ENCODE peak calls at places on chromosomes 6 and 20, in four cellular contexts. One of them, this sample, is unnamed.

GRCh38 chr6:113184291-113184690 is 672.9 kb upstream of the MARCKS start:
- DNase-seq in spleen: no peak
- DNase-seq in esophagus squamous epithelium: no peak
- DNase-seq in left ventricle myocardium inferior: no peak
- DNase-seq in this sample: no peak

GRCh38 chr6:13177617-13178506 is 150.5 kb downstream of the TBC1D7 start:
- DNase-seq in esophagus squamous epithelium: no peak
- DNase-seq in spleen: no peak
- DNase-seq in left ventricle myocardium inferior: no peak
- DNase-seq in this sample: no peak

GRCh38 chr6:73131706-73132105 is 93.6 kb downstream of the KHDC1L start:
- DNase-seq in esophagus squamous epithelium: no peak
- DNase-seq in left ventricle myocardium inferior: no peak
- DNase-seq in spleen: no peak
- DNase-seq in this sample: no peak

GRCh38 chr20:17928633-17929311 is 39.8 kb downstream of the SNX5 start:
- DNase-seq in spleen: no peak
- DNase-seq in left ventricle myocardium inferior: no peak
- DNase-seq in esophagus squamous epithelium: no peak
- DNase-seq in this sample: peak; percentile 68

GRCh38 chr6:113664909-113665308 is 192.2 kb upstream of the MARCKS start:
- DNase-seq in spleen: no peak
- DNase-seq in esophagus squamous epithelium: no peak
- DNase-seq in left ventricle myocardium inferior: no peak
- DNase-seq in this sample: no peak

GRCh38 chr6:89997456-89998445 is 103.5 kb downstream of the GJA10 start:
- DNase-seq in spleen: no peak
- DNase-seq in esophagus squamous epithelium: no peak
- DNase-seq in left ventricle myocardium inferior: no peak
- DNase-seq in this sample: no peak

GRCh38 chr6:14966902-14967711 is 278.8 kb upstream of the JARID2 start:
- DNase-seq in esophagus squamous epithelium: no peak
- DNase-seq in spleen: no peak
- DNase-seq in left ventricle myocardium inferior: no peak
- DNase-seq in this sample: no peak

GRCh38 chr20:51508158-51508557 is 34.4 kb downstream of the NFATC2 start:
- DNase-seq in esophagus squamous epithelium: no peak
- DNase-seq in left ventricle myocardium inferior: no peak
- DNase-seq in spleen: no peak
- DNase-seq in this sample: no peak

GRCh38 chr6:169589699-169590257 is 112.1 kb downstream of the WDR27 start:
- DNase-seq in esophagus squamous epithelium: no peak
- DNase-seq in left ventricle myocardium inferior: no peak
- DNase-seq in spleen: no peak
- DNase-seq in this sample: no peak

GRCh38 chr6:8432614-8433013 is 2.7 kb downstream of the SLC35B3 start:
- DNase-seq in spleen: no peak
- DNase-seq in left ventricle myocardium inferior: no peak
- DNase-seq in esophagus squamous epithelium: no peak
- DNase-seq in this sample: no peak

GRCh38 chr6:17741507-17741906 is 34.8 kb upstream of the NUP153 start:
- DNase-seq in spleen: no peak
- DNase-seq in left ventricle myocardium inferior: no peak
- DNase-seq in esophagus squamous epithelium: no peak
- DNase-seq in this sample: no peak
- H3K36me3 ChIP-seq in spleen: no peaks in the 10 kb centered on the region
- H3K36me3 ChIP-seq in left ventricle myocardium inferior: no peaks in the 10 kb centered on the region
- H3K36me3 ChIP-seq in esophagus squamous epithelium: no peaks in the 10 kb centered on the region
- H3K36me3 ChIP-seq in this sample: no peaks in the 10 kb centered on the region

DNA sequence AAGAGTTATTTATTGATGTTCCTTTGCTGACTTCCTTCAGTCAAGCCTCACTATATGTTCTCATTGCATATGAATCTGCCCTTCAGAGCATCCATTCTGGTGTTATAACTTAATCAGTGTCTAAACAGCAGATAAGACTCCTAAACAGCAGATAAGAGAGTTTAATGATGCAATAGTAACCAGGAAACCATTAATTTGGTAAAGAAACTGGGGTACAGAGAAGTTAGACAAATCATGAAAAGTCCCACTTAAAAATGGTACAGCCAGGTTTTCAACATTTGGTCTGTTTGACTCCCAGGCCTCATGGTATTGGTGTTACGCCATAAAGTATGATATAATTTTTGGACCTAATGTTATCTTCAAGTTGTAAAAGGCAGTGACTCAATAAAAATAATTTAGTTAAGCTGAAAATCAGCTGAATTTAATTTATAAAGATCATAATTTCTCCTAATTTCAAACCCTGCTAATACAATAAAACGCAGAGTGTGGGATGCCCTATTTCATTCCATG is 127.4 kb upstream of the DST start:
- DNase-seq in spleen: no peak
- DNase-seq in left ventricle myocardium inferior: no peak
- DNase-seq in esophagus squamous epithelium: no peak
- DNase-seq in this sample: no peak
- H3K4me3 ChIP-seq in spleen: no peak overlapping the region
- H3K4me3 ChIP-seq in left ventricle myocardium inferior: no peak overlapping the region
- H3K4me3 ChIP-seq in esophagus squamous epithelium: no peak overlapping the region
- H3K4me3 ChIP-seq in this sample: no peak overlapping the region

GRCh38 chr20:46087161-46087560 is 2.6 kb downstream of the NCOA5 start:
- DNase-seq in esophagus squamous epithelium: no peak
- DNase-seq in spleen: no peak
- DNase-seq in left ventricle myocardium inferior: no peak
- DNase-seq in this sample: no peak

GRCh38 chr20:46089076-46089337 is 755 bp downstream of the NCOA5 start:
- DNase-seq in spleen: no peak
- DNase-seq in esophagus squamous epithelium: no peak
- DNase-seq in left ventricle myocardium inferior: no peak
- DNase-seq in this sample: no peak

GRCh38 chr20:46088409-46089075 is 1.2 kb downstream of the NCOA5 start:
- DNase-seq in spleen: no peak
- DNase-seq in left ventricle myocardium inferior: no peak
- DNase-seq in esophagus squamous epithelium: no peak
- DNase-seq in this sample: no peak

GRCh38 chr20:46090095-46090388 is 280 bp upstream of the NCOA5 start:
- DNase-seq in spleen: no peak
- DNase-seq in esophagus squamous epithelium: no peak
- DNase-seq in left ventricle myocardium inferior: no peak
- DNase-seq in this sample: no peak

GRCh38 chr20:46089338-46090094 is at the start of gene NCOA5:
- DNase-seq in left ventricle myocardium inferior: peak; percentile 97
- DNase-seq in esophagus squamous epithelium: peak; percentile 75
- DNase-seq in spleen: peak; percentile 98
- DNase-seq in this sample: peak; percentile 98
- TF ChIP-seq CTCF in left ventricle myocardium inferior: peak; percentile 32
- TF ChIP-seq CTCF in esophagus squamous epithelium: peak; percentile 12
- TF ChIP-seq CTCF in spleen: no peak
- TF ChIP-seq CTCF in this sample: no peak

GRCh38 chr6:38681850-38682249 is 21.1 kb downstream of the GLO1 start:
- DNase-seq in esophagus squamous epithelium: no peak
- DNase-seq in left ventricle myocardium inferior: no peak
- DNase-seq in spleen: no peak
- DNase-seq in this sample: no peak

GRCh38 chr6:38686270-38687042 is 16.5 kb downstream of the GLO1 start:
- DNase-seq in esophagus squamous epithelium: no peak
- DNase-seq in spleen: no peak
- DNase-seq in left ventricle myocardium inferior: no peak
- DNase-seq in this sample: no peak

GRCh38 chr6:38687043-38687353 is 15.9 kb downstream of the GLO1 start:
- DNase-seq in left ventricle myocardium inferior: no peak
- DNase-seq in spleen: no peak
- DNase-seq in esophagus squamous epithelium: no peak
- DNase-seq in this sample: no peak

GRCh38 chr6:38684904-38685303 is 18.0 kb downstream of the GLO1 start:
- DNase-seq in spleen: no peak
- DNase-seq in esophagus squamous epithelium: no peak
- DNase-seq in left ventricle myocardium inferior: no peak
- DNase-seq in this sample: no peak

DNA sequence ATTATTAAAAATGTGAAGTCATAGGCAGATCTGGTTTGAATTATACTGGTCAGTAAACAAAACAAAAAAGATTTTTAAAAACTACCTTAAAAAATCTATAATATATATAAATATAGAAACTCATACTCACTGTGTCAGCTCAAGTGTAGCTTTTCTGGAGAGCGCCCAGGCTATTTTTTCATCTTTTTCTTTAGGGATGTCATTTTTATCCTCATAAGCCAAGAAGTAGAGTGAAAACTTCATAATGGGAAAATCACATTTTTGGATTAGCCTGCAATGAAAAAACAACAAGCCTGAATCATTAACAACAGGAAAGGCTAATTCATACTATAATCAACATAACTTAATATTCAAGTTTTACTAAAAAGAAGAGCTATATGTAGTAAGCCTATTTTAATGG is 18.7 kb downstream of the GLO1 start:
- DNase-seq in esophagus squamous epithelium: no peak
- DNase-seq in left ventricle myocardium inferior: no peak
- DNase-seq in spleen: no peak
- DNase-seq in this sample: no peak
- H3K36me3 ChIP-seq in esophagus squamous epithelium: peaks cover 55% of the 10 kb centered on the region
- H3K36me3 ChIP-seq in left ventricle myocardium inferior: peaks cover 47% of the 10 kb centered on the region
- H3K36me3 ChIP-seq in spleen: peaks cover 43% of the 10 kb centered on the region
- H3K36me3 ChIP-seq in this sample: peaks cover 68% of the 10 kb centered on the region

DNA sequence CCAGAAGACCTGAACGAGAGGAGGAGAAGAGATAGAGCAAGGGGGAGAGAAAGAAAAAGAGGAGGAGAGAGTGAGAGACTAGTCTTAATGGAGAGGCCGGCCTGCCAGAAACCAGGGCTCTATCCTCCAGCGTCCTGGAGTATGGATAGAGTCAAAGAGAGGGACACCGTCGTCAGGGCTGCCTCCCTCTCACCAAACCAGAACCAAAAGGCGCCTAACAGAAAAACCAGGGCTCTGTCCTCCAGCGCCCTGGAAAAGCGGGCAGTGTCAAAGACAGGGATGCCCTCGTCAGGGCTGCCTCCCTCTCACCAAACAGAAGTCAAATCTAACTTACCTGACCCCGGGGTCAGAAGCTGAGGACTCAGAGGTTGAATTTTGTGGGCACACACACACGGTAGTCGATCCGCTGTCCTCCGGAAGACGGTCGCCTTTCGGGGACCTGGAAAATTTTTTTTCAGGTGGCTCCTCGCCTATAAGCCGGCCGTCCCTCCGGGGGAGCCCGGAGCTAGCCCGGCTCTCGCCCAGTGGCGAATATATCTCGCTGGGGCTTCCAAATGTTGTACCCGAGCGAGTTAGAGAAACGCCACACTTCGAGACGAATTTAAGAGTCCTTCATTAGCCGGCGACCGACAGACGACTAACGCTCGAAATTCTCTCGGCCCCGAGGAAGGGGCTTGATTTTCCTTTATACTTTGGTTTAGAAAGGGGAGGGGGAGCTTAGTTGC is 148.2 kb downstream of the TRIM27 start:
- DNase-seq in left ventricle myocardium inferior: no peak
- DNase-seq in esophagus squamous epithelium: no peak
- DNase-seq in spleen: no peak
- DNase-seq in this sample: peak; percentile 73
- H3K4me3 ChIP-seq in left ventricle myocardium inferior: no peak overlapping the region
- H3K4me3 ChIP-seq in esophagus squamous epithelium: no peak overlapping the region
- H3K4me3 ChIP-seq in spleen: no peak overlapping the region
- H3K4me3 ChIP-seq in this sample: peak overlapping the region; percentile 93

GRCh38 chr6:20351529-20351928 is 50.1 kb upstream of the E2F3 start:
- DNase-seq in left ventricle myocardium inferior: no peak
- DNase-seq in spleen: no peak
- DNase-seq in esophagus squamous epithelium: no peak
- DNase-seq in this sample: no peak

GRCh38 chr6:20353134-20353533 is 48.5 kb upstream of the E2F3 start:
- DNase-seq in spleen: no peak
- DNase-seq in left ventricle myocardium inferior: no peak
- DNase-seq in esophagus squamous epithelium: no peak
- DNase-seq in this sample: peak; percentile 36

GRCh38 chr6:20350215-20350614 is 51.5 kb upstream of the E2F3 start:
- DNase-seq in left ventricle myocardium inferior: no peak
- DNase-seq in spleen: no peak
- DNase-seq in esophagus squamous epithelium: no peak
- DNase-seq in this sample: peak; percentile 5

GRCh38 chr6:20352346-20352745 is 49.3 kb upstream of the E2F3 start:
- DNase-seq in spleen: no peak
- DNase-seq in esophagus squamous epithelium: no peak
- DNase-seq in left ventricle myocardium inferior: no peak
- DNase-seq in this sample: peak; percentile 36

GRCh38 chr6:20354366-20354765 is 47.3 kb upstream of the E2F3 start:
- DNase-seq in left ventricle myocardium inferior: no peak
- DNase-seq in esophagus squamous epithelium: no peak
- DNase-seq in spleen: no peak
- DNase-seq in this sample: peak; percentile 10
- TF ChIP-seq CTCF in left ventricle myocardium inferior: no peak
- TF ChIP-seq CTCF in esophagus squamous epithelium: no peak
- TF ChIP-seq CTCF in spleen: no peak
- TF ChIP-seq CTCF in this sample: no peak

This sample was measured in endodermal cell.